ENCODE peak calls at places on chromosome 5, in five cellular contexts. One of them, this sample, is unnamed.

GRCh38 chr5:141822134-141822533 is 56.1 kb downstream of the PCDH1 start:
- DNase-seq in K562: no peak
- DNase-seq in GM12878: no peak
- DNase-seq in WTC11: no peak
- DNase-seq in HepG2: no peak
- DNase-seq in this sample: no peak

GRCh38 chr5:43165323-43165722 is 26.7 kb upstream of the NIM1K start:
- DNase-seq in K562: no peak
- DNase-seq in GM12878: no peak
- DNase-seq in WTC11: no peak
- DNase-seq in HepG2: no peak
- DNase-seq in this sample: no peak

GRCh38 chr5:108749130-108749861 is 1.6 kb downstream of the FER start:
- DNase-seq in WTC11: no peak
- DNase-seq in K562: peak; percentile 57
- DNase-seq in GM12878: no peak
- DNase-seq in HepG2: no peak
- DNase-seq in this sample: peak; percentile 69

GRCh38 chr5:26791021-26791420 is 247.4 kb downstream of the CDH9 start:
- DNase-seq in HepG2: no peak
- DNase-seq in WTC11: no peak
- DNase-seq in K562: no peak
- DNase-seq in GM12878: no peak
- DNase-seq in this sample: no peak

GRCh38 chr5:131206772-131207171 is 36.0 kb downstream of the LYRM7 start:
- DNase-seq in GM12878: no peak
- DNase-seq in HepG2: no peak
- DNase-seq in WTC11: no peak
- DNase-seq in K562: no peak
- DNase-seq in this sample: no peak

GRCh38 chr5:36728697-36729543 is 122.5 kb downstream of the SLC1A3 start:
- DNase-seq in HepG2: peak; percentile 65
- DNase-seq in K562: peak; percentile 79
- DNase-seq in WTC11: no peak
- DNase-seq in GM12878: no peak
- DNase-seq in this sample: peak; percentile 59

GRCh38 chr5:33806736-33807442 is 84.9 kb downstream of the ADAMTS12 start:
- DNase-seq in HepG2: peak; percentile 2
- DNase-seq in WTC11: no peak
- DNase-seq in GM12878: no peak
- DNase-seq in K562: peak; percentile 9
- DNase-seq in this sample: no peak

GRCh38 chr5:37668524-37669047 is 171.3 kb downstream of the GDNF start:
- DNase-seq in K562: peak; percentile 78
- DNase-seq in WTC11: no peak
- DNase-seq in GM12878: no peak
- DNase-seq in HepG2: peak; percentile 90
- DNase-seq in this sample: peak; percentile 23

GRCh38 chr5:74848553-74849025 is 17.6 kb downstream of the FAM169A start:
- DNase-seq in HepG2: peak; percentile 73
- DNase-seq in K562: no peak
- DNase-seq in WTC11: no peak
- DNase-seq in GM12878: no peak
- DNase-seq in this sample: no peak

GRCh38 chr5:137753227-137753985 is 757 bp downstream of the HNRNPA0 start:
- DNase-seq in WTC11: peak; percentile 45
- DNase-seq in HepG2: no peak
- DNase-seq in GM12878: no peak
- DNase-seq in K562: no peak
- DNase-seq in this sample: peak; percentile 11

GRCh38 chr5:64160196-64160595 is 5.4 kb upstream of the RNF180 start:
- DNase-seq in K562: no peak
- DNase-seq in HepG2: no peak
- DNase-seq in GM12878: no peak
- DNase-seq in WTC11: no peak
- DNase-seq in this sample: no peak

GRCh38 chr5:177024559-177024958 is 2.1 kb downstream of the ZNF346 start:
- DNase-seq in HepG2: no peak
- DNase-seq in WTC11: no peak
- DNase-seq in K562: no peak
- DNase-seq in GM12878: no peak
- DNase-seq in this sample: no peak

GRCh38 chr5:157735991-157736390 is 4.8 kb downstream of the THG1L start:
- DNase-seq in WTC11: no peak
- DNase-seq in K562: no peak
- DNase-seq in HepG2: no peak
- DNase-seq in GM12878: no peak
- DNase-seq in this sample: no peak

GRCh38 chr5:172777381-172778222 is 6.6 kb upstream of the DUSP1 start:
- DNase-seq in HepG2: peak; percentile 90
- DNase-seq in WTC11: no peak
- DNase-seq in K562: peak; percentile 76
- DNase-seq in GM12878: no peak
- DNase-seq in this sample: no peak

GRCh38 chr5:147796556-147797308 is 14.2 kb upstream of the JAKMIP2 start:
- DNase-seq in K562: no peak
- DNase-seq in HepG2: no peak
- DNase-seq in WTC11: no peak
- DNase-seq in GM12878: no peak
- DNase-seq in this sample: no peak

GRCh38 chr5:111562566-111562965 is 50.2 kb upstream of the STARD4 start:
- DNase-seq in WTC11: no peak
- DNase-seq in K562: no peak
- DNase-seq in HepG2: no peak
- DNase-seq in GM12878: no peak
- DNase-seq in this sample: no peak

GRCh38 chr5:131538177-131538593 is 96.8 kb downstream of the RAPGEF6 start:
- DNase-seq in GM12878: no peak
- DNase-seq in K562: no peak
- DNase-seq in HepG2: peak; percentile 25
- DNase-seq in WTC11: no peak
- DNase-seq in this sample: no peak

GRCh38 chr5:90518666-90519065 is 10.7 kb downstream of the LYSMD3 start:
- DNase-seq in K562: no peak
- DNase-seq in WTC11: no peak
- DNase-seq in HepG2: no peak
- DNase-seq in GM12878: no peak
- DNase-seq in this sample: no peak

GRCh38 chr5:41649659-41650058 is 139.3 kb upstream of the PLCXD3 start:
- DNase-seq in WTC11: no peak
- DNase-seq in GM12878: no peak
- DNase-seq in K562: no peak
- DNase-seq in HepG2: no peak
- DNase-seq in this sample: no peak

GRCh38 chr5:53023969-53024368 is 34.8 kb downstream of the ITGA2 start:
- DNase-seq in K562: no peak
- DNase-seq in GM12878: no peak
- DNase-seq in HepG2: no peak
- DNase-seq in WTC11: no peak
- DNase-seq in this sample: no peak

GRCh38 chr5:154359222-154359583 is 86.6 kb upstream of the SAP30L start:
- DNase-seq in HepG2: no peak
- DNase-seq in K562: no peak
- DNase-seq in GM12878: no peak
- DNase-seq in WTC11: no peak
- DNase-seq in this sample: peak; percentile 24

GRCh38 chr5:153088538-153088937 is 401.9 kb upstream of the GRIA1 start:
- DNase-seq in WTC11: no peak
- DNase-seq in GM12878: no peak
- DNase-seq in K562: no peak
- DNase-seq in HepG2: no peak
- DNase-seq in this sample: no peak

GRCh38 chr5:76404694-76405306 is 1.7 kb downstream of the IQGAP2 start:
- DNase-seq in K562: peak; percentile 81
- DNase-seq in GM12878: no peak
- DNase-seq in WTC11: no peak
- DNase-seq in HepG2: no peak
- DNase-seq in this sample: no peak

GRCh38 chr5:34718516-34718915 is 62.4 kb downstream of the RAI14 start:
- DNase-seq in HepG2: no peak
- DNase-seq in K562: no peak
- DNase-seq in WTC11: no peak
- DNase-seq in GM12878: no peak
- DNase-seq in this sample: no peak

GRCh38 chr5:124104813-124105212 is 592.8 kb downstream of the CSNK1G3 start:
- DNase-seq in K562: no peak
- DNase-seq in HepG2: no peak
- DNase-seq in GM12878: no peak
- DNase-seq in WTC11: no peak
- DNase-seq in this sample: no peak

GRCh38 chr5:4862500-4862899 is 277.6 kb upstream of the ADAMTS16 start:
- DNase-seq in HepG2: peak; percentile 35
- DNase-seq in GM12878: no peak
- DNase-seq in WTC11: no peak
- DNase-seq in K562: peak; percentile 45
- DNase-seq in this sample: peak; percentile 17

GRCh38 chr5:157328277-157328912 is 62.5 kb downstream of the CYFIP2 start:
- DNase-seq in K562: peak; percentile 77
- DNase-seq in WTC11: peak; percentile 45
- DNase-seq in GM12878: no peak
- DNase-seq in HepG2: peak; percentile 73
- DNase-seq in this sample: peak; percentile 87

GRCh38 chr5:151080620-151081425 is at the start of gene TNIP1:
- DNase-seq in K562: peak; percentile 95
- DNase-seq in WTC11: peak; percentile 82
- DNase-seq in GM12878: no peak
- DNase-seq in HepG2: peak; percentile 81
- DNase-seq in this sample: peak; percentile 94

GRCh38 chr5:124030043-124030461 is 518.1 kb downstream of the CSNK1G3 start:
- DNase-seq in K562: no peak
- DNase-seq in WTC11: no peak
- DNase-seq in HepG2: no peak
- DNase-seq in GM12878: no peak
- DNase-seq in this sample: no peak

GRCh38 chr5:124880903-124881302 is 134.5 kb upstream of the ZNF608 start:
- DNase-seq in HepG2: no peak
- DNase-seq in GM12878: no peak
- DNase-seq in K562: no peak
- DNase-seq in WTC11: no peak
- DNase-seq in this sample: no peak

GRCh38 chr5:16390825-16391224 is 74.8 kb downstream of the ZNF622 start:
- DNase-seq in WTC11: no peak
- DNase-seq in HepG2: no peak
- DNase-seq in K562: no peak
- DNase-seq in GM12878: no peak
- DNase-seq in this sample: no peak

GRCh38 chr5:143582176-143582575 is 178.7 kb upstream of the NR3C1 start:
- DNase-seq in GM12878: no peak
- DNase-seq in K562: no peak
- DNase-seq in HepG2: no peak
- DNase-seq in WTC11: no peak
- DNase-seq in this sample: no peak

GRCh38 chr5:100553209-100553608 is 18.0 kb downstream of the FAM174A start:
- DNase-seq in WTC11: no peak
- DNase-seq in K562: no peak
- DNase-seq in GM12878: no peak
- DNase-seq in HepG2: no peak
- DNase-seq in this sample: no peak

GRCh38 chr5:98333921-98334320 is 439.5 kb upstream of the RGMB start:
- DNase-seq in WTC11: no peak
- DNase-seq in HepG2: no peak
- DNase-seq in GM12878: no peak
- DNase-seq in K562: no peak
- DNase-seq in this sample: no peak

GRCh38 chr5:138936225-138936967 is 61.3 kb upstream of the LRRTM2 start:
- DNase-seq in HepG2: no peak
- DNase-seq in K562: no peak
- DNase-seq in WTC11: no peak
- DNase-seq in GM12878: no peak
- DNase-seq in this sample: no peak

GRCh38 chr5:149581192-149581861 is at the start of gene ARHGEF37:
- DNase-seq in WTC11: peak; percentile 53
- DNase-seq in K562: no peak
- DNase-seq in HepG2: peak; percentile 12
- DNase-seq in GM12878: no peak
- DNase-seq in this sample: peak; percentile 65
- TF ChIP-seq SP1 in WTC11: no peak
- TF ChIP-seq SP1 in K562: no peak
- TF ChIP-seq SP1 in HepG2: no peak
- TF ChIP-seq SP1 in GM12878: no peak
- TF ChIP-seq SP1 in this sample: no peak

GRCh38 chr5:181024245-181025029 is 15.6 kb upstream of the BTNL9 start:
- DNase-seq in WTC11: no peak
- DNase-seq in GM12878: no peak
- DNase-seq in K562: peak; percentile 40
- DNase-seq in HepG2: no peak
- DNase-seq in this sample: no peak

GRCh38 chr5:181031716-181032115 is 8.3 kb upstream of the BTNL9 start:
- DNase-seq in WTC11: no peak
- DNase-seq in K562: no peak
- DNase-seq in HepG2: no peak
- DNase-seq in GM12878: no peak
- DNase-seq in this sample: no peak

GRCh38 chr5:181027452-181028031 is 12.5 kb upstream of the BTNL9 start:
- DNase-seq in HepG2: no peak
- DNase-seq in K562: no peak
- DNase-seq in WTC11: no peak
- DNase-seq in GM12878: no peak
- DNase-seq in this sample: no peak

GRCh38 chr5:181028032-181028819 is 11.8 kb upstream of the BTNL9 start:
- DNase-seq in GM12878: no peak
- DNase-seq in WTC11: peak; percentile 74
- DNase-seq in HepG2: no peak
- DNase-seq in K562: peak; percentile 97
- DNase-seq in this sample: no peak
- TF ChIP-seq SP1 in GM12878: no peak
- TF ChIP-seq SP1 in WTC11: peak; percentile 89
- TF ChIP-seq SP1 in HepG2: no peak
- TF ChIP-seq SP1 in K562: peak; percentile 91
- TF ChIP-seq SP1 in this sample: no peak

GRCh38 chr5:134510970-134511795 is 14.3 kb upstream of the JADE2 start:
- DNase-seq in WTC11: peak; percentile 44
- DNase-seq in HepG2: peak; percentile 65
- DNase-seq in GM12878: no peak
- DNase-seq in K562: peak; percentile 46
- DNase-seq in this sample: no peak

GRCh38 chr5:134506054-134507039 is 19.1 kb upstream of the JADE2 start:
- DNase-seq in WTC11: peak; percentile 69
- DNase-seq in K562: peak; percentile 65
- DNase-seq in GM12878: no peak
- DNase-seq in HepG2: peak; percentile 98
- DNase-seq in this sample: no peak

GRCh38 chr5:134507495-134507894 is 18.0 kb upstream of the JADE2 start:
- DNase-seq in GM12878: no peak
- DNase-seq in HepG2: no peak
- DNase-seq in K562: no peak
- DNase-seq in WTC11: no peak
- DNase-seq in this sample: no peak

GRCh38 chr5:134509308-134510040 is 16.0 kb upstream of the JADE2 start:
- DNase-seq in K562: no peak
- DNase-seq in WTC11: no peak
- DNase-seq in HepG2: peak; percentile 70
- DNase-seq in GM12878: no peak
- DNase-seq in this sample: no peak

GRCh38 chr5:134508521-134509195 is 16.8 kb upstream of the JADE2 start:
- DNase-seq in WTC11: no peak
- DNase-seq in K562: no peak
- DNase-seq in GM12878: no peak
- DNase-seq in HepG2: no peak
- DNase-seq in this sample: no peak
- TF ChIP-seq SP1 in WTC11: no peak
- TF ChIP-seq SP1 in K562: no peak
- TF ChIP-seq SP1 in GM12878: no peak
- TF ChIP-seq SP1 in HepG2: no peak
- TF ChIP-seq SP1 in this sample: no peak

GRCh38 chr5:175383350-175383749 is 60.6 kb downstream of the DRD1 start:
- DNase-seq in WTC11: no peak
- DNase-seq in K562: no peak
- DNase-seq in HepG2: no peak
- DNase-seq in GM12878: no peak
- DNase-seq in this sample: no peak
- TF ChIP-seq SP1 in WTC11: no peak
- TF ChIP-seq SP1 in K562: no peak
- TF ChIP-seq SP1 in HepG2: no peak
- TF ChIP-seq SP1 in GM12878: no peak
- TF ChIP-seq SP1 in this sample: no peak